ENCODE peak calls at places on chromosomes 6 and 20, in six cellular contexts. T, U, Q, E, L and V are unnamed samples.

GRCh38 chr20:38261054-38261390 is 487 bp upstream of the KIAA1755 start:
- DNase-seq in T (no peak), U (no peak), Q (no peak), E (no peak), L (no peak), V (no peak)

GRCh38 chr6:5905431-5906339 is 101.0 kb downstream of the NRN1 start:
- DNase-seq in T (no peak), U (no peak), Q (no peak), E (no peak), L (no peak), V (no peak)

GRCh38 chr6:79949235-79949634 is 1.9 kb upstream of the ELOVL4 start:
- DNase-seq in T (no peak), U (peak), Q (peak), E (no peak), L (peak), V (no peak)

GRCh38 chr20:58982406-58983114 is 1.5 kb downstream of the NELFCD start:
- DNase-seq in T (no peak), U (no peak), Q (no peak), E (no peak), L (no peak), V (no peak)

GRCh38 chr6:169654590-169655391 is 47.0 kb downstream of the WDR27 start:
- DNase-seq in T (peak), U (no peak), Q (no peak), E (no peak), L (no peak), V (peak)

GRCh38 chr6:145213614-145214013 is 521.7 kb downstream of the EPM2A start:
- DNase-seq in T (no peak), U (peak), Q (no peak), E (no peak), L (no peak), V (no peak)

GRCh38 chr6:28977351-28978136 is 27.6 kb downstream of the ZNF311 start:
- DNase-seq in T (no peak), U (no peak), Q (no peak), E (no peak), L (no peak), V (no peak)

GRCh38 chr20:21693322-21693721 is 12.1 kb upstream of the PAX1 start:
- DNase-seq in T (no peak), U (no peak), Q (peak), E (no peak), L (peak), V (no peak)

GRCh38 chr20:11120451-11120850 is 446.7 kb upstream of the JAG1 start:
- DNase-seq in T (no peak), U (no peak), Q (no peak), E (no peak), L (no peak), V (no peak)

GRCh38 chr20:32631916-32632460 is 41.8 kb downstream of the C20orf203 start:
- DNase-seq in T (no peak), U (no peak), Q (no peak), E (no peak), L (no peak), V (no peak)

GRCh38 chr6:56091159-56091869 is 156.1 kb downstream of the COL21A1 start:
- DNase-seq in T (no peak), U (no peak), Q (peak), E (no peak), L (no peak), V (no peak)

GRCh38 chr6:76230711-76231110 is 158.2 kb upstream of the IMPG1 start:
- DNase-seq in T (no peak), U (no peak), Q (peak), E (no peak), L (no peak), V (no peak)

GRCh38 chr20:16898433-16898832 is 150.3 kb downstream of the OTOR start:
- DNase-seq in T (no peak), U (no peak), Q (no peak), E (no peak), L (no peak), V (no peak)

GRCh38 chr20:37316116-37316774 is 26.8 kb downstream of the MANBAL start:
- DNase-seq in T (peak), U (no peak), Q (no peak), E (no peak), L (no peak), V (peak)

GRCh38 chr6:24154121-24154520 is 28.1 kb downstream of the NRSN1 start:
- DNase-seq in T (no peak), U (no peak), Q (no peak), E (no peak), L (no peak), V (no peak)

GRCh38 chr6:36822506-36823269 is 16.6 kb downstream of the CPNE5 start:
- DNase-seq in T (no peak), U (no peak), Q (no peak), E (no peak), L (no peak), V (no peak)

GRCh38 chr6:17427617-17428016 is 34.2 kb downstream of the CAP2 start:
- DNase-seq in T (no peak), U (no peak), Q (no peak), E (no peak), L (no peak), V (no peak)

GRCh38 chr20:42530855-42531674 is 658.6 kb downstream of the PTPRT start:
- DNase-seq in T (no peak), U (no peak), Q (peak), E (peak), L (peak), V (no peak)

GRCh38 chr6:128057541-128058335 is 156.9 kb upstream of the THEMIS start:
- DNase-seq in T (no peak), U (no peak), Q (no peak), E (no peak), L (no peak), V (no peak)

GRCh38 chr6:73854998-73855718 is 159.2 kb downstream of the CD109 start:
- DNase-seq in T (no peak), U (no peak), Q (peak), E (no peak), L (peak), V (peak)

GRCh38 chr6:28580484-28580883 is 54.8 kb downstream of the GPX5 start:
- DNase-seq in T (no peak), U (no peak), Q (no peak), E (no peak), L (no peak), V (no peak)

GRCh38 chr6:1957746-1958145 is 287.7 kb downstream of the GMDS start:
- DNase-seq in T (no peak), U (no peak), Q (no peak), E (no peak), L (no peak), V (no peak)
- TF ChIP-seq TAF1 in T (no peak), U (no peak), Q (no peak), E (no peak), L (no peak), V (no peak)

DNA sequence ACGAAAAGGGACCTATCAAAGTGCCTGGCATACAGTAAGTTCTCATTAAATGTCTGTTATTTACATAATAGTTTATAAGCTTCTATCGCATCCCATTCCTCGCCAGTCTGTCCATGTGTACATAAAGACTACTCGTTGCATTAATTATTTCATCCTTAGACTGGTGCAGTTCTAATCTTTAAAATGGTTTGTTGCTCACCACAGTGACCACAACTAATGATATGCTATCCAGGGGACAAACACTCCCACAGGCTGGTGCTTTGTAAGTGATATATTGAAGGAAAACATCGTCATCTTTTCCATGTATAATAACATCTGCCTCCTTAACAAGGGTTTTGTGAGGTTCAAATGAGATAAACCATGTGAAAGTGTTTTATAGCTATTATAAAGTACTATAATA is 39.0 kb upstream of the HBS1L start:
- DNase-seq in T (no peak), U (no peak), Q (no peak), E (no peak), L (peak), V (no peak)
- TF ChIP-seq POLR2A in T (no peak), U (no peak), Q (no peak), E (no peak), L (no peak), V (no peak)

GRCh38 chr20:62282877-62283503 is 19.8 kb upstream of the ADRM1 start:
- DNase-seq in T (no peak), U (no peak), Q (no peak), E (no peak), L (no peak), V (no peak)
- TF ChIP-seq TAF1 in T (no peak), U (no peak), Q (no peak), E (no peak), L (no peak), V (no peak)

DNA sequence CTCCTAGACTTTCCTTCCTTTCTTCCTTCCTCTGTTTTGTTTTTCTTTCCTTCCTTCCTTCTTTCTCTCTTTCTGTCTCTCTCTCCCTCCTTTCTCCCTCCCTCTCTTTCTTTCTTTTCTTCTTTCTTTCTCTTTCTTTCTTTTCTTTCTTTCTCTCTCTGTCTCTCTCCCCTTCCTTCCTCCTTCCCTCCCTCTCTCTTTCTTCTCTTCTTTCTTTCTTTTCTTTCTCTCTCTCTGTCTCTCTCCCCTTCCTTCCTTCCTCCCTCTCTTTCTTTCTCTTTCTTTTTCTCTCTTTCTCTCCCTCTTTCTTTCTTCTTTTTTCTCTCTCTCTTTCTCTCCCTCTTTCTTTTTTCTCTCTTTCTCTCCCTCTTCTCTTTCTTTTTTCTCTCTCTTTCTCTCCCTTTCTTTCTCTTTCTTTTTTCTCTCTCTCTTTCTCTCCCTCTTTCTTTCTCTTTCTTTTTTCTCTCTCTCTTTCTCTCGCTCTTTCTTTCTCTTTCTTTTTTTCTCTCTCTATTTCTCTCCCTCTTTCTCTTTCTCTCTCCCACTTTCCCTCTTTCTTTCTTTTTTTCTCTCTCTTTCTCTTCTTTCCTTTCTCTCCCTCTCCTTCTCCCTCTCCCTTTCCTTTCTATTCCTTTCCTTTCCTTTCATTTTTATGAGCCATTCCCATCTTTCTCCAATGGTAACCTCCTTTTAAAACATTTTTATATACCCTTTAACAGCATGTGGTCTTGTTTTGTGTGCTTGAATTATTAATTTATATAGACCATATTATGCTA is 2.3 kb downstream of the TINAG start:
- DNase-seq in T (no peak), U (no peak), Q (no peak), E (no peak), L (no peak), V (no peak)
- TF ChIP-seq POLR2A in T (no peak), U (no peak), Q (no peak), E (no peak), L (no peak), V (no peak)

GRCh38 chr20:33947709-33948295 is 45.9 kb upstream of the RALY start:
- DNase-seq in T (no peak), U (peak), Q (peak), E (peak), L (peak), V (peak)
- TF ChIP-seq TAF1 in T (no peak), U (no peak), Q (no peak), E (no peak), L (no peak), V (no peak)

GRCh38 chr6:30071081-30071818 is 4.3 kb downstream of the PPP1R11 start:
- DNase-seq in T (no peak), U (no peak), Q (no peak), E (no peak), L (no peak), V (no peak)
- TF ChIP-seq POLR2A in T (no peak), U (no peak), Q (no peak), E (no peak), L (no peak), V (no peak)

DNA sequence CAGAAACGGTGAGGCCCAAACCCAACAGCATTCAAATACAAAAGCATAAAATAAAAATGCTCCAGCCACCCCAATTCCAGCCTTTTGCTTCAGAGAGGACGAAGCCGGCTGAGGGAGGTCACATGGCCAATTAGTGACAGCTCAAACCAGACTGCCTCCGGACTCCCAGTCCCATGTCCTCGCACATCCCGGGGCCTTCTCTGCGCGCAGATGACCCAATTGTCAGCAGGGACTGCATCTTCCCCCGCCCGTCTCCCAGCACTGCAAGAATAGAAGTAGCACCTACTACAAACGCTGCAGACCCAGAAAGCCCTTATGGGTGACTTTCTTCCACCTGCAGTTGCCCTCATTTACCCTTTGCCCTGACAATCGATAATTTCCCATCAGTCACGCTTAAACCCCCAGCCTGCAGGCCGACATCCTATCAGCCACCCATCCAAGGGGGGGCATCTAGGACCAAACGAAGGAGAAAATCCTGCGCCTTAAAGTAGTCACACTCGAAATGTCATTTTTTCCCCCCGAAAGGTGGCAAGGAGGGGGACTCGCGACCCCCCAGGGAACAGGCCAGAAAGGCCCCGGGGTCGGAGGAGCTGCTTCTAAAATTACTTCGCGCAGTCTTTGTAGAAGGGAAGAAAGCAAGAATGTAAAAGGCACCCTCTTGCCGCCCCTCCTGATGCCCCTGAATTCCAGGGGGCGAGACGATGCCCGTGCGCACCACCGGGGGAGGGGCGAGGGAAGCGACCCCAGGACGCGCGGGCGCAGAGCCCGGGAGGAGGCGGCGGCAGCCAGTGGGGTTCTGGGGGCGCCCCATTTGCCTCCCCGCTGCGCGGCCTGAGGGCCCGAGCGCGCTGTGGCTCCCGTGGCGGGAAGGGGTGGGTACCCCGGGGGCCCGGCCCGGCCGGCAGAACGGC is 792 bp downstream of the SLC23A2 start:
- DNase-seq in T (peak), U (no peak), Q (peak), E (no peak), L (no peak), V (no peak)
- TF ChIP-seq TAF1 in T (no peak), U (no peak), Q (no peak), E (no peak), L (no peak), V (no peak)